ENCODE peak calls at places on chromosomes 13 and 19, in ten cellular contexts. One of them, this sample, is unnamed.

GRCh38 chr13:67230774-67231480 is 791 bp upstream of the PCDH9 start:
- DNase-seq in astrocyte: peak; percentile 64
- DNase-seq in neural progenitor cell: peak; percentile 81
- DNase-seq in effector memory CD4-positive, alpha-beta T cell: no peak
- DNase-seq in heart right ventricle: peak; percentile 53
- DNase-seq in left ventricle myocardium inferior: peak; percentile 51
- DNase-seq in sigmoid colon: peak; percentile 83
- DNase-seq in left lung: peak; percentile 54
- DNase-seq in body of pancreas: peak; percentile 56
- DNase-seq in K562: peak; percentile 41
- DNase-seq in this sample: peak; percentile 58

GRCh38 chr13:19050901-19051300 is 130.7 kb downstream of the TUBA3C start:
- DNase-seq in left ventricle myocardium inferior: no peak
- DNase-seq in effector memory CD4-positive, alpha-beta T cell: no peak
- DNase-seq in left lung: no peak
- DNase-seq in K562: no peak
- DNase-seq in heart right ventricle: no peak
- DNase-seq in body of pancreas: no peak
- DNase-seq in sigmoid colon: no peak
- DNase-seq in astrocyte: no peak
- DNase-seq in neural progenitor cell: no peak
- DNase-seq in this sample: no peak

GRCh38 chr13:20126460-20127262 is 34.2 kb downstream of the GJA3 start:
- DNase-seq in effector memory CD4-positive, alpha-beta T cell: no peak
- DNase-seq in left lung: no peak
- DNase-seq in heart right ventricle: peak; percentile 48
- DNase-seq in body of pancreas: no peak
- DNase-seq in sigmoid colon: peak; percentile 51
- DNase-seq in neural progenitor cell: no peak
- DNase-seq in left ventricle myocardium inferior: no peak
- DNase-seq in astrocyte: no peak
- DNase-seq in K562: no peak
- DNase-seq in this sample: no peak

GRCh38 chr19:48992571-48993174 is 436 bp downstream of the GYS1 start:
- DNase-seq in body of pancreas: no peak
- DNase-seq in left ventricle myocardium inferior: no peak
- DNase-seq in astrocyte: no peak
- DNase-seq in heart right ventricle: peak; percentile 49
- DNase-seq in neural progenitor cell: no peak
- DNase-seq in K562: no peak
- DNase-seq in effector memory CD4-positive, alpha-beta T cell: no peak
- DNase-seq in left lung: peak; percentile 50
- DNase-seq in sigmoid colon: peak; percentile 81
- DNase-seq in this sample: no peak

GRCh38 chr13:38763446-38764381 is 76.8 kb downstream of the FREM2 start:
- DNase-seq in neural progenitor cell: peak; percentile 81
- DNase-seq in body of pancreas: peak; percentile 47
- DNase-seq in K562: peak; percentile 24
- DNase-seq in left ventricle myocardium inferior: no peak
- DNase-seq in astrocyte: peak; percentile 29
- DNase-seq in heart right ventricle: no peak
- DNase-seq in left lung: no peak
- DNase-seq in effector memory CD4-positive, alpha-beta T cell: no peak
- DNase-seq in sigmoid colon: no peak
- DNase-seq in this sample: no peak

GRCh38 chr13:46473806-46474205 is 79.2 kb upstream of the LRCH1 start:
- DNase-seq in left lung: no peak
- DNase-seq in sigmoid colon: no peak
- DNase-seq in K562: no peak
- DNase-seq in astrocyte: no peak
- DNase-seq in left ventricle myocardium inferior: no peak
- DNase-seq in body of pancreas: no peak
- DNase-seq in effector memory CD4-positive, alpha-beta T cell: no peak
- DNase-seq in neural progenitor cell: no peak
- DNase-seq in heart right ventricle: no peak
- DNase-seq in this sample: no peak

GRCh38 chr19:28341810-28342350 is 871.1 kb downstream of the UQCRFS1 start:
- DNase-seq in astrocyte: no peak
- DNase-seq in neural progenitor cell: no peak
- DNase-seq in body of pancreas: no peak
- DNase-seq in left lung: no peak
- DNase-seq in sigmoid colon: no peak
- DNase-seq in left ventricle myocardium inferior: no peak
- DNase-seq in heart right ventricle: no peak
- DNase-seq in K562: no peak
- DNase-seq in effector memory CD4-positive, alpha-beta T cell: no peak
- DNase-seq in this sample: no peak

GRCh38 chr19:3124630-3125029 is 11.2 kb upstream of the GNA15 start:
- DNase-seq in heart right ventricle: no peak
- DNase-seq in K562: no peak
- DNase-seq in neural progenitor cell: no peak
- DNase-seq in effector memory CD4-positive, alpha-beta T cell: no peak
- DNase-seq in body of pancreas: no peak
- DNase-seq in astrocyte: no peak
- DNase-seq in left ventricle myocardium inferior: no peak
- DNase-seq in sigmoid colon: no peak
- DNase-seq in left lung: no peak
- DNase-seq in this sample: no peak

GRCh38 chr13:95704510-95704909 is 27.6 kb downstream of the DNAJC3 start:
- DNase-seq in left ventricle myocardium inferior: no peak
- DNase-seq in sigmoid colon: no peak
- DNase-seq in neural progenitor cell: no peak
- DNase-seq in body of pancreas: peak; percentile 63
- DNase-seq in K562: peak; percentile 17
- DNase-seq in left lung: no peak
- DNase-seq in effector memory CD4-positive, alpha-beta T cell: no peak
- DNase-seq in astrocyte: no peak
- DNase-seq in heart right ventricle: no peak
- DNase-seq in this sample: no peak

GRCh38 chr19:28234637-28235036 is 978.3 kb downstream of the UQCRFS1 start:
- DNase-seq in effector memory CD4-positive, alpha-beta T cell: no peak
- DNase-seq in K562: no peak
- DNase-seq in left lung: no peak
- DNase-seq in left ventricle myocardium inferior: no peak
- DNase-seq in heart right ventricle: peak; percentile 6
- DNase-seq in astrocyte: peak; percentile 74
- DNase-seq in sigmoid colon: no peak
- DNase-seq in neural progenitor cell: no peak
- DNase-seq in body of pancreas: no peak
- DNase-seq in this sample: no peak

GRCh38 chr13:30991922-30992321 is 59.5 kb downstream of the TEX26 start:
- DNase-seq in left ventricle myocardium inferior: no peak
- DNase-seq in heart right ventricle: no peak
- DNase-seq in left lung: peak; percentile 39
- DNase-seq in K562: no peak
- DNase-seq in effector memory CD4-positive, alpha-beta T cell: no peak
- DNase-seq in astrocyte: no peak
- DNase-seq in sigmoid colon: no peak
- DNase-seq in neural progenitor cell: no peak
- DNase-seq in body of pancreas: no peak
- DNase-seq in this sample: no peak

GRCh38 chr13:41613984-41614581 is 156.7 kb downstream of the RGCC start:
- DNase-seq in effector memory CD4-positive, alpha-beta T cell: no peak
- DNase-seq in K562: no peak
- DNase-seq in neural progenitor cell: peak; percentile 16
- DNase-seq in body of pancreas: peak; percentile 43
- DNase-seq in left lung: peak; percentile 57
- DNase-seq in left ventricle myocardium inferior: peak; percentile 66
- DNase-seq in astrocyte: peak; percentile 96
- DNase-seq in sigmoid colon: peak; percentile 74
- DNase-seq in heart right ventricle: peak; percentile 77
- DNase-seq in this sample: no peak

GRCh38 chr13:34065915-34066314 is 248.0 kb downstream of the RFC3 start:
- DNase-seq in left ventricle myocardium inferior: no peak
- DNase-seq in heart right ventricle: no peak
- DNase-seq in effector memory CD4-positive, alpha-beta T cell: no peak
- DNase-seq in sigmoid colon: no peak
- DNase-seq in astrocyte: no peak
- DNase-seq in body of pancreas: no peak
- DNase-seq in neural progenitor cell: no peak
- DNase-seq in left lung: no peak
- DNase-seq in K562: no peak
- DNase-seq in this sample: no peak

DNA sequence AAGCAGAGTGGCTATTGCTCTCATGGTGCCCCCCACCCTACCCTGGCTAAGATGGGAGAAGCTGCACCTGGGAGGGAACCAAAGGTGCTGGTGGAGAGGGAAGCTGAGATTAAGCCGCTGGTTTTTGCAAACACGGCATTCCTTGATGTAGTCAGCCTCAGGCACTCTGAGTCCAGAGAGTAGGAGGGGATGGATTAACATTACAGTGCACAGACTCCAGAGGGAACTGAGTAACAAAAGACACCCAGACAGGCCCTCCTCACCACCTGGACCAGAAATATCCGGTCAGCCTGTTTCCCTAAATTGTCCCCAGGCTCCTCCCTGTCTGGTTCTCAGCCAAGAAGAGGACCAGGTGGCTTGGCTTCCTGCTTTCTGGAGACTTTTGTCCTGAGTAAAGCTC is 28.9 kb upstream of the PABPC3 start:
- DNase-seq in sigmoid colon: no peak
- DNase-seq in effector memory CD4-positive, alpha-beta T cell: no peak
- DNase-seq in astrocyte: no peak
- DNase-seq in heart right ventricle: no peak
- DNase-seq in left ventricle myocardium inferior: no peak
- DNase-seq in neural progenitor cell: peak; percentile 23
- DNase-seq in body of pancreas: no peak
- DNase-seq in K562: no peak
- DNase-seq in left lung: no peak
- DNase-seq in this sample: no peak
- H3K27me3 ChIP-seq in sigmoid colon: no peaks in the 10 kb centered on the region
- H3K27me3 ChIP-seq in effector memory CD4-positive, alpha-beta T cell: no peaks in the 10 kb centered on the region
- H3K27me3 ChIP-seq in astrocyte: peaks cover 2% of the 10 kb centered on the region
- H3K27me3 ChIP-seq in heart right ventricle: peaks cover 21% of the 10 kb centered on the region
- H3K27me3 ChIP-seq in left ventricle myocardium inferior: peaks cover 78% of the 10 kb centered on the region
- H3K27me3 ChIP-seq in neural progenitor cell: no peaks in the 10 kb centered on the region
- H3K27me3 ChIP-seq in body of pancreas: no peaks in the 10 kb centered on the region
- H3K27me3 ChIP-seq in K562: peaks cover 5% of the 10 kb centered on the region
- H3K27me3 ChIP-seq in left lung: peaks cover 47% of the 10 kb centered on the region
- H3K27me3 ChIP-seq in this sample: no peaks in the 10 kb centered on the region

GRCh38 chr13:83295684-83296083 is 586.6 kb downstream of the SLITRK1 start:
- DNase-seq in K562: no peak
- DNase-seq in astrocyte: no peak
- DNase-seq in effector memory CD4-positive, alpha-beta T cell: no peak
- DNase-seq in left lung: no peak
- DNase-seq in sigmoid colon: no peak
- DNase-seq in left ventricle myocardium inferior: no peak
- DNase-seq in heart right ventricle: no peak
- DNase-seq in neural progenitor cell: no peak
- DNase-seq in body of pancreas: no peak
- DNase-seq in this sample: no peak

GRCh38 chr13:83297591-83298305 is 584.5 kb downstream of the SLITRK1 start:
- DNase-seq in astrocyte: no peak
- DNase-seq in body of pancreas: no peak
- DNase-seq in K562: no peak
- DNase-seq in heart right ventricle: no peak
- DNase-seq in neural progenitor cell: no peak
- DNase-seq in left lung: no peak
- DNase-seq in left ventricle myocardium inferior: no peak
- DNase-seq in effector memory CD4-positive, alpha-beta T cell: no peak
- DNase-seq in sigmoid colon: no peak
- DNase-seq in this sample: no peak

DNA sequence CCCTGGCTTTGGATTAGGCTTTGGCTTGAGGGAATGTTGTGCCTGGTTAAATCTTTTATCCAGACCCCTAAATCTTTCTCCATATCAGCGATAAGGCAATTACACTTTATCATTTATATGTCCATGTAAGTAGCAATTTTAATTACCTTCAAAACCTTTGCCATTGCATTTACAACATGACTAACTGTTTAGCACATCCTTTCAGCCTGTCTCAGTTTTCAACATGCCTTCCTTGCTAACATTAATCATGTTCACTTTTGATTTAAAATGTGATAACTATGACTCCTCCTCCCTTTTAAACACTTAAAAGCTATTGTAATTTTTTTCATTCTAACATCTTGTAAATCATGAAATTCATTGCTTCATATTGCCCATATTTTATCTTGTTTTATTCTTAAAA is 583.6 kb downstream of the SLITRK1 start:
- DNase-seq in left ventricle myocardium inferior: no peak
- DNase-seq in left lung: no peak
- DNase-seq in K562: no peak
- DNase-seq in neural progenitor cell: no peak
- DNase-seq in heart right ventricle: no peak
- DNase-seq in body of pancreas: no peak
- DNase-seq in sigmoid colon: no peak
- DNase-seq in astrocyte: no peak
- DNase-seq in effector memory CD4-positive, alpha-beta T cell: no peak
- DNase-seq in this sample: no peak
- H3K4me3 ChIP-seq in left ventricle myocardium inferior: no peak overlapping the region
- H3K4me3 ChIP-seq in left lung: no peak overlapping the region
- H3K4me3 ChIP-seq in K562: no peak overlapping the region
- H3K4me3 ChIP-seq in neural progenitor cell: no peak overlapping the region
- H3K4me3 ChIP-seq in heart right ventricle: no peak overlapping the region
- H3K4me3 ChIP-seq in body of pancreas: no peak overlapping the region
- H3K4me3 ChIP-seq in sigmoid colon: no peak overlapping the region
- H3K4me3 ChIP-seq in astrocyte: no peak overlapping the region
- H3K4me3 ChIP-seq in effector memory CD4-positive, alpha-beta T cell: no peak overlapping the region
- H3K4me3 ChIP-seq in this sample: no peak overlapping the region

GRCh38 chr19:18114483-18114882 is 16.9 kb downstream of the MAST3 start:
- DNase-seq in left lung: no peak
- DNase-seq in left ventricle myocardium inferior: no peak
- DNase-seq in astrocyte: no peak
- DNase-seq in neural progenitor cell: no peak
- DNase-seq in body of pancreas: no peak
- DNase-seq in effector memory CD4-positive, alpha-beta T cell: no peak
- DNase-seq in sigmoid colon: no peak
- DNase-seq in K562: no peak
- DNase-seq in heart right ventricle: no peak
- DNase-seq in this sample: no peak
- H3K27me3 ChIP-seq in left lung: peaks cover 16% of the 10 kb centered on the region
- H3K27me3 ChIP-seq in left ventricle myocardium inferior: peaks cover 22% of the 10 kb centered on the region
- H3K27me3 ChIP-seq in astrocyte: peaks cover 9% of the 10 kb centered on the region
- H3K27me3 ChIP-seq in neural progenitor cell: peaks cover 16% of the 10 kb centered on the region
- H3K27me3 ChIP-seq in body of pancreas: no peaks in the 10 kb centered on the region
- H3K27me3 ChIP-seq in effector memory CD4-positive, alpha-beta T cell: no peaks in the 10 kb centered on the region
- H3K27me3 ChIP-seq in sigmoid colon: no peaks in the 10 kb centered on the region
- H3K27me3 ChIP-seq in K562: no peaks in the 10 kb centered on the region
- H3K27me3 ChIP-seq in heart right ventricle: no peaks in the 10 kb centered on the region
- H3K27me3 ChIP-seq in this sample: no peaks in the 10 kb centered on the region

DNA sequence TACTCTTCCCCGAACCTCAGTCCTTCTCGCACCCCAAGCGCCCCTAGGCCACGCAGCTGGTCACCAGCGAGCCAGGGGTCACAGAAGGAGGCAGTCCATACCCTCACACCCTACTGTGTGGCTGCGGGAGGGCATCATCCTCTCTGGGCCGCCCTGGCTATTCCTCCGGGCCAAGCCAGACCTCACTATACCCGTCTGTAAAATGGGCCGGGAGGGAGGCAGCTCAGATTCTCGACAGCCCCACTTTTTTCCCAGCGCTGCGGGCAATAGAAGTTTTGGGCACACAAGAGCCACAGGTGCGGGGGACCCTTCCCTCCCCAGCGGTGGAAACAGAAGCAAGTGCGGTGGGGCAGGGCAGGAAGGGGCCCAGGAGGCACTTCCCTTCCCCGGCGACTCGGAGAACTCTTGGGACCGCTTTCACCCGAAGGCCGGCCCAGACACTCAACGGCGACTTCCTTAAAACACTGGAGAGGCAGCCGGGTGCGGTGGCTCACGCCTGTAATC is 5.6 kb upstream of the ARRDC2 start:
- DNase-seq in sigmoid colon: no peak
- DNase-seq in K562: no peak
- DNase-seq in effector memory CD4-positive, alpha-beta T cell: no peak
- DNase-seq in body of pancreas: peak; percentile 62
- DNase-seq in left lung: peak; percentile 80
- DNase-seq in neural progenitor cell: no peak
- DNase-seq in left ventricle myocardium inferior: peak; percentile 50
- DNase-seq in heart right ventricle: peak; percentile 42
- DNase-seq in astrocyte: no peak
- DNase-seq in this sample: no peak
- H3K4me3 ChIP-seq in sigmoid colon: peak overlapping the region; percentile 72
- H3K4me3 ChIP-seq in K562: peak overlapping the region; percentile 87
- H3K4me3 ChIP-seq in effector memory CD4-positive, alpha-beta T cell: peak overlapping the region; percentile 58
- H3K4me3 ChIP-seq in body of pancreas: no peak overlapping the region
- H3K4me3 ChIP-seq in left lung: peak overlapping the region; percentile 53
- H3K4me3 ChIP-seq in neural progenitor cell: no peak overlapping the region
- H3K4me3 ChIP-seq in left ventricle myocardium inferior: peak overlapping the region; percentile 82
- H3K4me3 ChIP-seq in heart right ventricle: peak overlapping the region; percentile 82
- H3K4me3 ChIP-seq in astrocyte: no peak overlapping the region
- H3K4me3 ChIP-seq in this sample: peak overlapping the region; percentile 77

This sample was measured in breast epithelium.